ENCODE peak calls at places on chromosome 7, in six cellular contexts. One of them, this sample, is unnamed. For H3K27me3, the result is how much of the 10 kb centered on the place peaks cover.

GRCh38 chr7:80781561-80781979 is 137.3 kb downstream of the SEMA3C start:
- DNase-seq in ascending aorta: no peak
- DNase-seq in CD8-positive, alpha-beta T cell: no peak
- DNase-seq in PC-3: peak
- DNase-seq in AG04450: peak
- DNase-seq in bronchial epithelial cell: peak
- DNase-seq in this sample: peak

GRCh38 chr7:35536396-35536826 is 158.5 kb downstream of the HERPUD2 start:
- DNase-seq in ascending aorta: no peak
- DNase-seq in CD8-positive, alpha-beta T cell: no peak
- DNase-seq in PC-3: no peak
- DNase-seq in AG04450: no peak
- DNase-seq in bronchial epithelial cell: no peak
- DNase-seq in this sample: no peak

GRCh38 chr7:75687246-75688088 is 51.3 kb downstream of the HIP1 start:
- DNase-seq in ascending aorta: peak
- DNase-seq in CD8-positive, alpha-beta T cell: no peak
- DNase-seq in PC-3: no peak
- DNase-seq in AG04450: no peak
- DNase-seq in bronchial epithelial cell: no peak
- DNase-seq in this sample: no peak

GRCh38 chr7:100583132-100584045 is 2.5 kb downstream of the LRCH4 start:
- DNase-seq in ascending aorta: no peak
- DNase-seq in CD8-positive, alpha-beta T cell: peak
- DNase-seq in PC-3: no peak
- DNase-seq in AG04450: no peak
- DNase-seq in bronchial epithelial cell: peak
- DNase-seq in this sample: no peak

GRCh38 chr7:2355079-2356008 is 717 bp downstream of the EIF3B start:
- DNase-seq in ascending aorta: no peak
- DNase-seq in CD8-positive, alpha-beta T cell: no peak
- DNase-seq in PC-3: no peak
- DNase-seq in AG04450: no peak
- DNase-seq in bronchial epithelial cell: no peak
- DNase-seq in this sample: no peak

GRCh38 chr7:4239991-4240812 is 441.9 kb upstream of the FOXK1 start:
- DNase-seq in ascending aorta: peak
- DNase-seq in CD8-positive, alpha-beta T cell: no peak
- DNase-seq in PC-3: no peak
- DNase-seq in AG04450: no peak
- DNase-seq in bronchial epithelial cell: no peak
- DNase-seq in this sample: no peak

GRCh38 chr7:19519443-19519977 is 189.3 kb downstream of the POLR1F start:
- DNase-seq in ascending aorta: no peak
- DNase-seq in CD8-positive, alpha-beta T cell: no peak
- DNase-seq in PC-3: no peak
- DNase-seq in AG04450: no peak
- DNase-seq in bronchial epithelial cell: peak
- DNase-seq in this sample: no peak

GRCh38 chr7:135391514-135391913 is 118.4 kb downstream of the CNOT4 start:
- DNase-seq in ascending aorta: no peak
- DNase-seq in CD8-positive, alpha-beta T cell: no peak
- DNase-seq in PC-3: no peak
- DNase-seq in AG04450: no peak
- DNase-seq in bronchial epithelial cell: no peak
- DNase-seq in this sample: no peak

GRCh38 chr7:110871856-110872255 is 219.1 kb upstream of the LRRN3 start:
- DNase-seq in ascending aorta: no peak
- DNase-seq in CD8-positive, alpha-beta T cell: no peak
- DNase-seq in PC-3: no peak
- DNase-seq in AG04450: no peak
- DNase-seq in bronchial epithelial cell: no peak
- DNase-seq in this sample: no peak

GRCh38 chr7:15309891-15310290 is 251.9 kb downstream of the AGMO start:
- DNase-seq in ascending aorta: no peak
- DNase-seq in CD8-positive, alpha-beta T cell: no peak
- DNase-seq in PC-3: peak
- DNase-seq in AG04450: no peak
- DNase-seq in bronchial epithelial cell: peak
- DNase-seq in this sample: no peak

GRCh38 chr7:19957664-19958063 is 184.2 kb upstream of the TMEM196 start:
- DNase-seq in ascending aorta: no peak
- DNase-seq in CD8-positive, alpha-beta T cell: no peak
- DNase-seq in PC-3: peak
- DNase-seq in AG04450: no peak
- DNase-seq in bronchial epithelial cell: peak
- DNase-seq in this sample: peak

GRCh38 chr7:116330961-116331360 is 120.6 kb downstream of the TES start:
- DNase-seq in ascending aorta: no peak
- DNase-seq in CD8-positive, alpha-beta T cell: no peak
- DNase-seq in PC-3: no peak
- DNase-seq in AG04450: no peak
- DNase-seq in bronchial epithelial cell: no peak
- DNase-seq in this sample: peak

GRCh38 chr7:99794585-99795502 is 10.9 kb upstream of the CYP3A4 start:
- DNase-seq in ascending aorta: no peak
- DNase-seq in CD8-positive, alpha-beta T cell: no peak
- DNase-seq in PC-3: no peak
- DNase-seq in AG04450: no peak
- DNase-seq in bronchial epithelial cell: no peak
- DNase-seq in this sample: no peak

GRCh38 chr7:151984612-151985011 is 28.4 kb downstream of the GALNTL5 start:
- DNase-seq in ascending aorta: no peak
- DNase-seq in CD8-positive, alpha-beta T cell: no peak
- DNase-seq in PC-3: no peak
- DNase-seq in AG04450: no peak
- DNase-seq in bronchial epithelial cell: no peak
- DNase-seq in this sample: no peak

GRCh38 chr7:152974577-152974976 is 215.0 kb downstream of the ACTR3B start:
- DNase-seq in ascending aorta: no peak
- DNase-seq in CD8-positive, alpha-beta T cell: no peak
- DNase-seq in PC-3: no peak
- DNase-seq in AG04450: no peak
- DNase-seq in bronchial epithelial cell: no peak
- DNase-seq in this sample: no peak

GRCh38 chr7:120505770-120506169 is 232.8 kb downstream of the KCND2 start:
- DNase-seq in ascending aorta: no peak
- DNase-seq in CD8-positive, alpha-beta T cell: no peak
- DNase-seq in PC-3: no peak
- DNase-seq in AG04450: no peak
- DNase-seq in bronchial epithelial cell: no peak
- DNase-seq in this sample: no peak

GRCh38 chr7:106568680-106569499 is 92.1 kb downstream of the CCDC71L start:
- DNase-seq in ascending aorta: no peak
- DNase-seq in CD8-positive, alpha-beta T cell: no peak
- DNase-seq in PC-3: peak
- DNase-seq in AG04450: peak
- DNase-seq in bronchial epithelial cell: peak
- DNase-seq in this sample: peak

GRCh38 chr7:139976838-139977656 is 85.7 kb downstream of the PARP12 start:
- DNase-seq in ascending aorta: peak
- DNase-seq in CD8-positive, alpha-beta T cell: no peak
- DNase-seq in PC-3: no peak
- DNase-seq in AG04450: no peak
- DNase-seq in bronchial epithelial cell: no peak
- DNase-seq in this sample: no peak

GRCh38 chr7:134694299-134694698 is 47.6 kb downstream of the BPGM start:
- DNase-seq in ascending aorta: no peak
- DNase-seq in CD8-positive, alpha-beta T cell: no peak
- DNase-seq in PC-3: no peak
- DNase-seq in AG04450: no peak
- DNase-seq in bronchial epithelial cell: no peak
- DNase-seq in this sample: no peak

DNA sequence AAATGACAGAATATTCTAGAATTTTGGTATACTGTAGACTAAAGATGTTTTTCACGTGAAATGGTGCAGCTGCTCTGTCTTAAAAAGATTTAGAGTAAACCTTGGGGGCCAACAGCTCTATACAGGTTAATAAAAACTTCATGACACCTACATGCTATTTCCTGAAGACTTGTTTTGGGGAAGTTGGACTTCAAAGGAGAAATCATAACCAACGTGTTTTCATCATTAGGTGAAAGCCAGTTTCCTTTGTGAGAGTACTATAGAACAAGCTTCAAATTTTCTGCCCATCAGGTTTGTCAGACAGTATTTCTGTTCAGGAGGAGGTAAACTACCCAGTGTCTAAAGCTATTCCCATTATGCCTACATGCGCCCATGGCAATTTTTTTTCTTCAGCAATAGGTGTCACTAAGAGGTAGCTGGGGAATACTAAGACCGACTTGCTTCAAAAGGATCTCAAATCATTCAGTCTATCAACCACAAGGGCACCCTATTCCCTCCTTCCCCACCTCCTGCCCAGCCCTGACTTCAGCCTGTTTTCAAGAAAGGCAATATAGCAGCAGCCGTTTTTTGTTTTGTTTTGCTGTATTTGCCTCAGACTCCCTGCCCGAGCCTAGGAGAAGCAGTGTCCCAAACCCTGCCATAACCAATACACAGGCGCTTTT is 237.3 kb upstream of the SP8 start:
- DNase-seq in ascending aorta: no peak
- DNase-seq in CD8-positive, alpha-beta T cell: no peak
- DNase-seq in PC-3: peak
- DNase-seq in AG04450: no peak
- DNase-seq in bronchial epithelial cell: no peak
- DNase-seq in this sample: no peak
- TF ChIP-seq CTCF in ascending aorta: no peak
- TF ChIP-seq CTCF in CD8-positive, alpha-beta T cell: no peak
- TF ChIP-seq CTCF in PC-3: no peak
- TF ChIP-seq CTCF in AG04450: no peak
- TF ChIP-seq CTCF in bronchial epithelial cell: no peak
- TF ChIP-seq CTCF in this sample: no peak

GRCh38 chr7:27118580-27118979 is 12.0 kb downstream of the HOXA4 start:
- DNase-seq in ascending aorta: no peak
- DNase-seq in CD8-positive, alpha-beta T cell: no peak
- DNase-seq in PC-3: no peak
- DNase-seq in AG04450: no peak
- DNase-seq in bronchial epithelial cell: no peak
- DNase-seq in this sample: no peak
- H3K27me3 ChIP-seq in ascending aorta: under half
- H3K27me3 ChIP-seq in CD8-positive, alpha-beta T cell: under half
- H3K27me3 ChIP-seq in PC-3: under half
- H3K27me3 ChIP-seq in AG04450: under half
- H3K27me3 ChIP-seq in bronchial epithelial cell: half or more
- H3K27me3 ChIP-seq in this sample: under half

DNA sequence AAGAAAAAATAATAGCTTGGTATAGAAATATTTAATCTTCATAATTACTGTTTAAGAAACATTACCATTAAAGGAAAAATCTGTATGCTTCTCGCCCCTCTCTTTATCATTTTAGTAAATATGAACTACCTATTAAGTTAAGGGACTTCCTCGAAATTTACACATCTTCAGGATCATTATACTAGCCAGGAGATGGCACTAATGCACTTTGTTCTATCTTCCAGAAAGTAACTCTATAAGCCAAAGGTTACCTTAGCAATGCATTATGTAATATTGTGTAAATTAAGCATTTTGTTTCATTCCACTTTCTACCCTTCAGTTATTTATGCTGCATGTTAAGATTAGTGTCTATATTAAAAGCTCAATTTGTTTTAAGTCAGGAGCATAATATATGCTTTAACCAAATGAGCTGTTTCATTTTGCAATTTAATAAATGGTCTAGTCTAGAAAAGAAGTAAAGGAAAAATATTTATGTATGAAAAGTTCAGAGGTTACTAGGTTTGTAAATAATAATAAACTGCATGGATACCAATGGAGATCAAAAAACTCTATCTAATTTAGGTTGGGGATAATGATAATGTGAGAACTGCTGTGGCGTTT is 128.4 kb downstream of the ANKRD7 start:
- DNase-seq in ascending aorta: no peak
- DNase-seq in CD8-positive, alpha-beta T cell: no peak
- DNase-seq in PC-3: peak
- DNase-seq in AG04450: no peak
- DNase-seq in bronchial epithelial cell: peak
- DNase-seq in this sample: no peak
- TF ChIP-seq CTCF in ascending aorta: peak
- TF ChIP-seq CTCF in CD8-positive, alpha-beta T cell: no peak
- TF ChIP-seq CTCF in PC-3: peak
- TF ChIP-seq CTCF in AG04450: no peak
- TF ChIP-seq CTCF in bronchial epithelial cell: peak
- TF ChIP-seq CTCF in this sample: no peak

GRCh38 chr7:23469961-23470250 is 385 bp downstream of the IGF2BP3 start:
- DNase-seq in ascending aorta: no peak
- DNase-seq in CD8-positive, alpha-beta T cell: no peak
- DNase-seq in PC-3: no peak
- DNase-seq in AG04450: no peak
- DNase-seq in bronchial epithelial cell: no peak
- DNase-seq in this sample: no peak
- H3K27me3 ChIP-seq in ascending aorta: half or more
- H3K27me3 ChIP-seq in CD8-positive, alpha-beta T cell: half or more
- H3K27me3 ChIP-seq in PC-3: under half
- H3K27me3 ChIP-seq in AG04450: under half
- H3K27me3 ChIP-seq in bronchial epithelial cell: half or more
- H3K27me3 ChIP-seq in this sample: under half

GRCh38 chr7:44185729-44186128 is 3.5 kb downstream of the GCK start:
- DNase-seq in ascending aorta: peak
- DNase-seq in CD8-positive, alpha-beta T cell: no peak
- DNase-seq in PC-3: no peak
- DNase-seq in AG04450: no peak
- DNase-seq in bronchial epithelial cell: no peak
- DNase-seq in this sample: no peak
- TF ChIP-seq CTCF in ascending aorta: no peak
- TF ChIP-seq CTCF in CD8-positive, alpha-beta T cell: no peak
- TF ChIP-seq CTCF in PC-3: no peak
- TF ChIP-seq CTCF in AG04450: no peak
- TF ChIP-seq CTCF in bronchial epithelial cell: no peak
- TF ChIP-seq CTCF in this sample: no peak

GRCh38 chr7:128912281-128912680 is 1.8 kb upstream of the KCP start:
- DNase-seq in ascending aorta: peak
- DNase-seq in CD8-positive, alpha-beta T cell: no peak
- DNase-seq in PC-3: no peak
- DNase-seq in AG04450: no peak
- DNase-seq in bronchial epithelial cell: no peak
- DNase-seq in this sample: no peak
- H3K27me3 ChIP-seq in ascending aorta: under half
- H3K27me3 ChIP-seq in CD8-positive, alpha-beta T cell: under half
- H3K27me3 ChIP-seq in PC-3: under half
- H3K27me3 ChIP-seq in AG04450: half or more
- H3K27me3 ChIP-seq in bronchial epithelial cell: under half
- H3K27me3 ChIP-seq in this sample: under half

DNA sequence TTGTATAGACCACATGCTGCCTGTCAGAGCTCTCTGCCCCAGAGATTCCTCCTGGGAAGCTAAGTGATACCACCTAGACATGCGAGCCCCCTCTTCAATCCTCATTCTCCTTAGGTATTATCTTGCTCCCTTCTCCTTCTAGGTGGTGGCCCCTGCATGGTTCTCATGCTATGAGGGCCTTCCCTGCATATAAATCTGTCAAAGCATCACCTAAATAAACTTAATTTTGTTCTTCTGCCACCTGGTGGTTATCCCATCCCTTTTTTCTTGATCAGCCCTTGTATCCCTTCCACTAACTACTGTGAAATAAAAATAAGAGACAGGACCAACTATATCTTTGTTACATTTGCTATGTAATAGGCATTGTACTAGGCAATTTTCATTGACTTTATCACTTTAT is 242.1 kb downstream of the CDC14C start:
- DNase-seq in ascending aorta: no peak
- DNase-seq in CD8-positive, alpha-beta T cell: no peak
- DNase-seq in PC-3: peak
- DNase-seq in AG04450: no peak
- DNase-seq in bronchial epithelial cell: peak
- DNase-seq in this sample: no peak
- TF ChIP-seq CTCF in ascending aorta: no peak
- TF ChIP-seq CTCF in CD8-positive, alpha-beta T cell: no peak
- TF ChIP-seq CTCF in PC-3: peak
- TF ChIP-seq CTCF in AG04450: no peak
- TF ChIP-seq CTCF in bronchial epithelial cell: no peak
- TF ChIP-seq CTCF in this sample: no peak